ENCODE peak calls at places on chromosomes 13 and 19, in eight cellular contexts. S, M, Y, Z, C, P, I and D are unnamed samples.

GRCh38 chr19:40713939-40714338 is 2.7 kb downstream of the COQ8B start:
- DNase-seq in P (no peak), C (no peak), M (no peak), Z (no peak), Y (no peak), I (no peak), S (no peak), D (no peak)

GRCh38 chr13:50519866-50520265 is 323.6 kb downstream of the DLEU7 start:
- DNase-seq in I (no peak), Z (no peak), P (no peak), Y (no peak), S (no peak), C (no peak), M (no peak), D (no peak)

GRCh38 chr13:46321494-46322225 is 65.4 kb downstream of the RUBCNL start:
- DNase-seq in P (peak; percentile 91), C (peak; percentile 20), Z (peak; percentile 61), M (peak; percentile 52), I (peak; percentile 55), S (peak; percentile 73), Y (peak; percentile 7), D (no peak)

GRCh38 chr19:8304841-8305621 is 3.1 kb downstream of the CD320 start:
- DNase-seq in S (no peak), C (no peak), Z (no peak), I (peak; percentile 82), P (peak; percentile 72), M (peak; percentile 43), Y (no peak), D (no peak)

GRCh38 chr19:453606-454005 is 7.2 kb downstream of the SHC2 start:
- DNase-seq in C (no peak), S (no peak), Z (no peak), Y (no peak), M (no peak), I (no peak), P (no peak), D (no peak)

GRCh38 chr13:25632166-25632888 is 260.6 kb downstream of the ATP8A2 start:
- DNase-seq in S (no peak), M (no peak), P (no peak), C (no peak), I (no peak), Z (no peak), Y (no peak), D (no peak)

GRCh38 chr13:93872376-93872775 is 607.1 kb downstream of the DCT start:
- DNase-seq in P (no peak), C (no peak), I (no peak), Y (no peak), S (no peak), M (no peak), Z (no peak), D (no peak)

GRCh38 chr13:30847697-30848307 is 58.3 kb upstream of the MEDAG start:
- DNase-seq in S (no peak), Z (peak; percentile 96), P (no peak), M (no peak), C (no peak), Y (no peak), I (no peak), D (no peak)

GRCh38 chr13:33543631-33544030 is 258.1 kb upstream of the STARD13 start:
- DNase-seq in I (no peak), S (no peak), M (no peak), Z (no peak), C (peak; percentile 35), P (peak; percentile 66), Y (no peak), D (no peak)

GRCh38 chr13:75151081-75151643 is 330.8 kb downstream of the TBC1D4 start:
- DNase-seq in I (no peak), Y (no peak), M (no peak), Z (peak; percentile 43), C (no peak), S (no peak), P (no peak), D (no peak)

GRCh38 chr13:77810430-77810829 is 108.2 kb downstream of the EDNRB start:
- DNase-seq in Z (peak; percentile 27), M (no peak), I (no peak), C (no peak), S (no peak), Y (no peak), P (peak; percentile 56), D (no peak)

GRCh38 chr19:39207293-39207836 is 3.3 kb upstream of the SYCN start:
- DNase-seq in M (no peak), I (no peak), Z (no peak), S (no peak), C (no peak), Y (no peak), P (no peak), D (no peak)

GRCh38 chr19:16118489-16119033 is 6.9 kb downstream of the RAB8A start:
- DNase-seq in S (no peak), C (no peak), P (peak; percentile 82), M (no peak), Y (no peak), I (no peak), Z (no peak), D (no peak)

GRCh38 chr19:12994701-12995595 is at the start of gene NFIX:
- DNase-seq in C (no peak), Z (peak; percentile 61), P (peak; percentile 92), Y (no peak), M (peak; percentile 42), S (peak; percentile 46), I (peak; percentile 65), D (no peak)

GRCh38 chr19:57664269-57665127 is 4.2 kb upstream of the ZSCAN4 start:
- DNase-seq in Z (peak; percentile 61), S (no peak), C (no peak), I (peak; percentile 76), Y (peak; percentile 14), P (peak; percentile 59), M (peak; percentile 53), D (no peak)

GRCh38 chr13:49046002-49046401 is 70.3 kb downstream of the FNDC3A start:
- DNase-seq in C (no peak), S (no peak), Y (no peak), P (no peak), M (no peak), I (no peak), Z (no peak), D (no peak)

GRCh38 chr19:16595097-16595496 is 22.9 kb upstream of the SLC35E1 start:
- DNase-seq in S (no peak), Z (no peak), C (no peak), Y (no peak), M (no peak), P (no peak), I (no peak), D (no peak)

GRCh38 chr13:38563739-38564138 is 123.1 kb upstream of the FREM2 start:
- DNase-seq in P (no peak), M (no peak), I (no peak), Y (no peak), Z (no peak), S (no peak), C (no peak), D (no peak)

GRCh38 chr19:3229346-3229743 is 4.9 kb downstream of the CELF5 start:
- DNase-seq in I (no peak), P (no peak), Y (no peak), Z (no peak), C (no peak), S (no peak), M (no peak), D (no peak)

GRCh38 chr13:20401958-20402856 is 123.5 kb downstream of the CRYL1 start:
- DNase-seq in Z (peak; percentile 80), Y (no peak), I (no peak), M (no peak), C (no peak), P (peak; percentile 77), S (no peak), D (no peak)

GRCh38 chr19:13689050-13689449 is 75.3 kb upstream of the MRI1 start:
- DNase-seq in Z (peak; percentile 30), Y (no peak), P (peak; percentile 55), C (no peak), M (peak; percentile 4), I (peak; percentile 51), S (peak; percentile 1), D (no peak)

GRCh38 chr13:108947551-108948030 is 318.2 kb downstream of the MYO16 start:
- DNase-seq in P (no peak), M (no peak), Z (peak; percentile 25), S (no peak), C (no peak), Y (no peak), I (no peak), D (no peak)

GRCh38 chr13:97853550-97853949 is 99.9 kb upstream of the IPO5 start:
- DNase-seq in S (no peak), P (no peak), M (no peak), Z (peak; percentile 39), C (no peak), I (no peak), Y (no peak), D (no peak)

GRCh38 chr13:48783181-48783630 is 129.5 kb downstream of the CYSLTR2 start:
- DNase-seq in C (no peak), I (peak; percentile 38), Y (no peak), P (no peak), Z (peak; percentile 92), M (no peak), S (peak; percentile 4), D (peak; percentile 0)

GRCh38 chr19:41811036-41811435 is 14.6 kb downstream of the CEACAM3 start:
- DNase-seq in S (no peak), C (no peak), Y (no peak), P (no peak), Z (no peak), I (no peak), M (no peak), D (no peak)

GRCh38 chr19:15222738-15223648 is 9.3 kb downstream of the EPHX3 start:
- DNase-seq in I (peak; percentile 97), Y (peak; percentile 94), C (peak; percentile 93), M (peak; percentile 92), P (peak; percentile 95), Z (peak; percentile 97), S (peak; percentile 64), D (peak; percentile 95)

GRCh38 chr13:110456550-110456949 is 105.0 kb downstream of the RAB20 start:
- DNase-seq in C (no peak), M (no peak), Z (no peak), Y (no peak), P (no peak), S (no peak), I (no peak), D (no peak)

GRCh38 chr13:30846311-30846710 is 59.8 kb upstream of the MEDAG start:
- DNase-seq in S (no peak), I (no peak), Z (peak; percentile 61), P (no peak), M (no peak), Y (no peak), C (no peak), D (no peak)